ENCODE peak calls at places on chromosomes 3 and 15, in five cellular contexts. A, U, E, O and H are unnamed samples.

GRCh38 chr3:172256101-172256687 is 192.1 kb downstream of the GHSR start:
- DNase-seq in A (no peak), U (peak), O (no peak), E (no peak), H (no peak)

GRCh38 chr3:30779686-30780287 is 114.7 kb downstream of the GADL1 start:
- DNase-seq in E (no peak), A (peak), O (peak), U (no peak), H (no peak)

GRCh38 chr15:59443341-59444081 is 5.5 kb downstream of the FAM81A start:
- DNase-seq in U (no peak), E (no peak), O (peak), A (no peak), H (no peak)

GRCh38 chr3:72907851-72908620 is 20.2 kb downstream of the GXYLT2 start:
- DNase-seq in O (no peak), A (no peak), E (no peak), U (no peak), H (no peak)

GRCh38 chr3:74445541-74445940 is 168.9 kb downstream of the CNTN3 start:
- DNase-seq in U (no peak), A (no peak), O (no peak), E (no peak), H (no peak)

GRCh38 chr15:81901323-81901722 is 144.5 kb downstream of the MEX3B start:
- DNase-seq in O (no peak), A (peak), E (no peak), U (no peak), H (no peak)

GRCh38 chr3:172550347-172550943 is 27.2 kb upstream of the TNFSF10 start:
- DNase-seq in U (no peak), E (no peak), O (no peak), A (no peak), H (no peak)

GRCh38 chr3:170731281-170731680 is 138.7 kb downstream of the RPL22L1 start:
- DNase-seq in U (no peak), E (no peak), A (no peak), O (no peak), H (no peak)

GRCh38 chr3:133303430-133303829 is 96.4 kb upstream of the BFSP2 start:
- DNase-seq in U (no peak), A (no peak), E (no peak), O (no peak), H (no peak)

GRCh38 chr3:178676942-178677606 is 140.8 kb downstream of the KCNMB2 start:
- DNase-seq in E (no peak), A (no peak), O (no peak), U (no peak), H (no peak)

GRCh38 chr3:43865376-43865775 is 174.6 kb downstream of the ABHD5 start:
- DNase-seq in U (no peak), O (no peak), E (no peak), A (no peak), H (peak)

GRCh38 chr15:82709081-82709420 is 624 bp downstream of the AP3B2 start:
- DNase-seq in E (no peak), O (peak), U (no peak), A (no peak), H (no peak)

GRCh38 chr3:61663728-61664492 is 102.5 kb downstream of the PTPRG start:
- DNase-seq in E (no peak), U (no peak), O (peak), A (peak), H (no peak)

GRCh38 chr3:52171577-52172261 is 17.5 kb upstream of the POC1A start:
- DNase-seq in A (no peak), O (no peak), E (no peak), U (peak), H (no peak)
- TF ChIP-seq POLR2AphosphoS5 in A (no peak), O (no peak), E (no peak), U (no peak), H (no peak)

DNA sequence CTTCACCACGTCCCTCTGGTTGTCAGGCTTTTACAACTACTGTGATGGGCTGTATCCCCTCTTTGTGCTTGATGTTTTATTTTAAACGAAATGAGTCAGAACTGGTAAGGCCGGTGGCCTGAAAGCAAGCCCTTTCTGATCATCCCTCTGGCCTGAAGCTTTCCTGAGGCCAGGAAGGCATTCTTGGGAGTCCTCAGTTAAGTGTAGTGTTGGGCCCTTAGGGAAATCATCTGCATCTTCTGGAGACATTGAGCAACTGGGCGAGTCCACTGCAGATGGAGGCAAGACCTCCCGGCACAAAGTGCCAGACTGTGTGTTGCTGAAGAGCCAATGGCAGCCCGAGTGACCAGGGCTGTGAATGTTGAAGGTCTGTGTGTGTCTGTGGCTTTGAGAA is 33.0 kb upstream of the AMOTL2 start:
- DNase-seq in A (no peak), U (no peak), O (peak), E (no peak), H (no peak)
- H3K4me3 ChIP-seq in A (no peak), U (no peak), O (peak), E (no peak), H (peak)

GRCh38 chr3:107897471-107898180 is 193.2 kb downstream of the CD47 start:
- DNase-seq in A (no peak), O (no peak), U (no peak), E (no peak), H (no peak)
- TF ChIP-seq POLR2AphosphoS5 in A (no peak), O (no peak), U (no peak), E (no peak), H (no peak)

GRCh38 chr15:31993062-31993461 is 37.3 kb upstream of the CHRNA7 start:
- DNase-seq in O (no peak), E (no peak), A (no peak), U (no peak), H (no peak)
- H3K4me3 ChIP-seq in O (no peak), E (no peak), A (no peak), U (no peak), H (no peak)

DNA sequence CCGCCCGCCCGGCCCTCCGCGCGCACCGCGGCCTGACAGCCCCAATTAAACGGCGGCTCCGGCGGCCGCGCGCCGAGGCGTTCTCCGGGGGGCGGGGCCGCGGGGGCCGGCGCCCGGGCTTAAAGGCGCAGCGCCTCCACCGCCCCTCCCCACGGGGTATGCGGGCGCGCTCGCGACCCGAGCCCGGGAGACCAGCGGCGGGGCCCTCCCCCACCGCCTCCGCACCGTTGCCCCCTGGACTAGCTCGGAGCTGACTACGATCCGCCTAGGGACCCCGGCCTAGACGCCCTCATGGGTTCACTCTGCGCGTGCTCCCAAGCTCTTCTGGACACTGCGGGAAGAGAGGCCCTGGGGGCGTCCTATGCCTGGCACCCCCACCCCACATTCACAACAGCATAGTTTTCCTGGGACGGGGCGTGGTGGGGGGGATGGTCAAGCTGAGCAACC is at the start of gene DUSP7:
- DNase-seq in O (peak), E (peak), A (peak), U (peak), H (no peak)
- TF ChIP-seq POLR2AphosphoS5 in O (no peak), E (no peak), A (no peak), U (no peak), H (no peak)

GRCh38 chr3:183291511-183292031 is 38.5 kb downstream of the B3GNT5 start:
- DNase-seq in E (no peak), O (no peak), A (no peak), U (no peak), H (no peak)
- H3K4me3 ChIP-seq in E (no peak), O (no peak), A (no peak), U (no peak), H (no peak)

GRCh38 chr15:55742927-55743614 is at the start of gene PRTG:
- DNase-seq in A (peak), U (peak), O (peak), E (no peak), H (no peak)
- TF ChIP-seq POLR2AphosphoS5 in A (peak), U (no peak), O (no peak), E (no peak), H (no peak)

GRCh38 chr15:66729339-66729951 is 27.4 kb downstream of the SMAD6 start:
- DNase-seq in A (no peak), U (peak), E (no peak), O (peak), H (no peak)
- H3K4me3 ChIP-seq in A (no peak), U (peak), E (no peak), O (no peak), H (peak)

GRCh38 chr3:49411550-49411967 is 217 bp downstream of the RHOA start:
- DNase-seq in U (peak), O (peak), E (peak), A (peak), H (no peak)

GRCh38 chr3:49410844-49411549 is 779 bp downstream of the RHOA start:
- DNase-seq in O (no peak), E (no peak), U (no peak), A (no peak), H (no peak)

GRCh38 chr3:49413338-49413734 is 1.1 kb downstream of the TCTA start:
- DNase-seq in E (no peak), U (no peak), O (no peak), A (no peak), H (no peak)

GRCh38 chr3:49412632-49413337 is 562 bp downstream of the TCTA start:
- DNase-seq in O (no peak), A (no peak), U (no peak), E (no peak), H (no peak)

GRCh38 chr3:49411968-49412631 is at the start of the genes RHOA and TCTA:
- DNase-seq in U (peak), E (peak), A (peak), O (peak), H (peak)
- TF ChIP-seq POLR2AphosphoS5 in U (peak), E (peak), A (peak), O (peak), H (peak)